ENCODE peak calls at places on chromosomes 12 and 14, in seven cellular contexts. One of them, this sample, is unnamed.

GRCh38 chr12:122981036-122981471 is 573 bp downstream of the ARL6IP4 start:
- DNase-seq in Caco-2: peak
- DNase-seq in brain microvascular endothelial cell: no peak
- DNase-seq in BE2C: no peak
- DNase-seq in choroid plexus epithelial cell: peak
- DNase-seq in A549: no peak
- DNase-seq in left ventricle myocardium inferior: no peak
- DNase-seq in this sample: no peak

GRCh38 chr14:22565391-22565945 is 23.6 kb downstream of the DAD1 start:
- DNase-seq in BE2C: no peak
- DNase-seq in choroid plexus epithelial cell: no peak
- DNase-seq in left ventricle myocardium inferior: no peak
- DNase-seq in A549: no peak
- DNase-seq in brain microvascular endothelial cell: no peak
- DNase-seq in Caco-2: no peak
- DNase-seq in this sample: no peak

GRCh38 chr14:24289649-24290283 is 9.8 kb downstream of the DHRS1 start:
- DNase-seq in choroid plexus epithelial cell: no peak
- DNase-seq in BE2C: no peak
- DNase-seq in brain microvascular endothelial cell: no peak
- DNase-seq in Caco-2: no peak
- DNase-seq in A549: no peak
- DNase-seq in left ventricle myocardium inferior: no peak
- DNase-seq in this sample: no peak

GRCh38 chr14:41785696-41786095 is 179.0 kb downstream of the LRFN5 start:
- DNase-seq in brain microvascular endothelial cell: no peak
- DNase-seq in BE2C: no peak
- DNase-seq in choroid plexus epithelial cell: peak
- DNase-seq in left ventricle myocardium inferior: no peak
- DNase-seq in Caco-2: no peak
- DNase-seq in A549: peak
- DNase-seq in this sample: no peak

GRCh38 chr12:12481636-12482035 is 81.0 kb downstream of the DUSP16 start:
- DNase-seq in brain microvascular endothelial cell: no peak
- DNase-seq in A549: no peak
- DNase-seq in BE2C: no peak
- DNase-seq in Caco-2: no peak
- DNase-seq in choroid plexus epithelial cell: no peak
- DNase-seq in left ventricle myocardium inferior: no peak
- DNase-seq in this sample: no peak

GRCh38 chr14:65150891-65151290 is 48.6 kb upstream of the MAX start:
- DNase-seq in left ventricle myocardium inferior: no peak
- DNase-seq in brain microvascular endothelial cell: no peak
- DNase-seq in choroid plexus epithelial cell: no peak
- DNase-seq in BE2C: no peak
- DNase-seq in A549: no peak
- DNase-seq in Caco-2: no peak
- DNase-seq in this sample: no peak

GRCh38 chr12:29591140-29592020 is 93.9 kb upstream of the OVCH1 start:
- DNase-seq in brain microvascular endothelial cell: peak
- DNase-seq in A549: peak
- DNase-seq in BE2C: no peak
- DNase-seq in left ventricle myocardium inferior: no peak
- DNase-seq in choroid plexus epithelial cell: peak
- DNase-seq in Caco-2: peak
- DNase-seq in this sample: no peak

GRCh38 chr12:12467222-12467621 is 95.4 kb downstream of the DUSP16 start:
- DNase-seq in Caco-2: no peak
- DNase-seq in left ventricle myocardium inferior: no peak
- DNase-seq in BE2C: no peak
- DNase-seq in brain microvascular endothelial cell: no peak
- DNase-seq in A549: no peak
- DNase-seq in choroid plexus epithelial cell: no peak
- DNase-seq in this sample: no peak

GRCh38 chr12:29242921-29243431 is 93.9 kb downstream of the FAR2 start:
- DNase-seq in BE2C: no peak
- DNase-seq in left ventricle myocardium inferior: no peak
- DNase-seq in Caco-2: no peak
- DNase-seq in A549: no peak
- DNase-seq in choroid plexus epithelial cell: no peak
- DNase-seq in brain microvascular endothelial cell: no peak
- DNase-seq in this sample: peak

GRCh38 chr12:106903241-106903950 is 52.3 kb upstream of the TMEM263 start:
- DNase-seq in left ventricle myocardium inferior: peak
- DNase-seq in BE2C: peak
- DNase-seq in Caco-2: peak
- DNase-seq in brain microvascular endothelial cell: peak
- DNase-seq in choroid plexus epithelial cell: peak
- DNase-seq in A549: peak
- DNase-seq in this sample: peak

GRCh38 chr14:51963164-51963733 is 26.1 kb upstream of the RTRAF start:
- DNase-seq in brain microvascular endothelial cell: no peak
- DNase-seq in BE2C: no peak
- DNase-seq in left ventricle myocardium inferior: no peak
- DNase-seq in A549: no peak
- DNase-seq in Caco-2: no peak
- DNase-seq in choroid plexus epithelial cell: peak
- DNase-seq in this sample: no peak

GRCh38 chr12:132084681-132085635 is 59.2 kb downstream of the DDX51 start:
- DNase-seq in A549: peak
- DNase-seq in left ventricle myocardium inferior: peak
- DNase-seq in Caco-2: peak
- DNase-seq in BE2C: peak
- DNase-seq in choroid plexus epithelial cell: peak
- DNase-seq in brain microvascular endothelial cell: no peak
- DNase-seq in this sample: peak

GRCh38 chr14:75649337-75649736 is 11.3 kb downstream of the ERG28 start:
- DNase-seq in choroid plexus epithelial cell: no peak
- DNase-seq in A549: no peak
- DNase-seq in brain microvascular endothelial cell: no peak
- DNase-seq in left ventricle myocardium inferior: no peak
- DNase-seq in BE2C: no peak
- DNase-seq in Caco-2: no peak
- DNase-seq in this sample: no peak

GRCh38 chr14:22471545-22472121 is 117.4 kb downstream of the DAD1 start:
- DNase-seq in brain microvascular endothelial cell: peak
- DNase-seq in Caco-2: peak
- DNase-seq in BE2C: peak
- DNase-seq in left ventricle myocardium inferior: peak
- DNase-seq in A549: peak
- DNase-seq in choroid plexus epithelial cell: peak
- DNase-seq in this sample: peak

GRCh38 chr12:3117144-3117581 is 40.0 kb downstream of the TSPAN9 start:
- DNase-seq in A549: no peak
- DNase-seq in brain microvascular endothelial cell: peak
- DNase-seq in choroid plexus epithelial cell: peak
- DNase-seq in Caco-2: no peak
- DNase-seq in left ventricle myocardium inferior: no peak
- DNase-seq in BE2C: no peak
- DNase-seq in this sample: no peak

GRCh38 chr12:49059385-49060232 is 985 bp downstream of the KMT2D start:
- DNase-seq in brain microvascular endothelial cell: peak
- DNase-seq in BE2C: no peak
- DNase-seq in A549: peak
- DNase-seq in left ventricle myocardium inferior: no peak
- DNase-seq in Caco-2: peak
- DNase-seq in choroid plexus epithelial cell: peak
- DNase-seq in this sample: no peak

GRCh38 chr14:38790916-38791315 is 312.1 kb downstream of the SEC23A start:
- DNase-seq in Caco-2: no peak
- DNase-seq in BE2C: no peak
- DNase-seq in brain microvascular endothelial cell: no peak
- DNase-seq in A549: no peak
- DNase-seq in left ventricle myocardium inferior: no peak
- DNase-seq in choroid plexus epithelial cell: no peak
- DNase-seq in this sample: no peak

GRCh38 chr14:27114180-27114579 is 516.3 kb upstream of the NOVA1 start:
- DNase-seq in left ventricle myocardium inferior: no peak
- DNase-seq in brain microvascular endothelial cell: no peak
- DNase-seq in A549: no peak
- DNase-seq in choroid plexus epithelial cell: no peak
- DNase-seq in Caco-2: no peak
- DNase-seq in BE2C: no peak
- DNase-seq in this sample: no peak

GRCh38 chr12:77372469-77372868 is 307.1 kb upstream of the E2F7 start:
- DNase-seq in A549: no peak
- DNase-seq in left ventricle myocardium inferior: no peak
- DNase-seq in Caco-2: no peak
- DNase-seq in BE2C: no peak
- DNase-seq in choroid plexus epithelial cell: no peak
- DNase-seq in brain microvascular endothelial cell: no peak
- DNase-seq in this sample: no peak

GRCh38 chr14:99511421-99512109 is 30.4 kb downstream of the CCNK start:
- DNase-seq in BE2C: peak
- DNase-seq in A549: no peak
- DNase-seq in choroid plexus epithelial cell: peak
- DNase-seq in left ventricle myocardium inferior: peak
- DNase-seq in Caco-2: no peak
- DNase-seq in brain microvascular endothelial cell: peak
- DNase-seq in this sample: no peak

GRCh38 chr14:92494512-92494911 is 19.1 kb upstream of the RIN3 start:
- DNase-seq in A549: no peak
- DNase-seq in left ventricle myocardium inferior: no peak
- DNase-seq in BE2C: no peak
- DNase-seq in choroid plexus epithelial cell: no peak
- DNase-seq in brain microvascular endothelial cell: no peak
- DNase-seq in Caco-2: no peak
- DNase-seq in this sample: no peak

GRCh38 chr12:96698965-96699364 is 208.1 kb upstream of the NEDD1 start:
- DNase-seq in A549: peak
- DNase-seq in brain microvascular endothelial cell: no peak
- DNase-seq in choroid plexus epithelial cell: no peak
- DNase-seq in left ventricle myocardium inferior: no peak
- DNase-seq in BE2C: no peak
- DNase-seq in Caco-2: peak
- DNase-seq in this sample: no peak

GRCh38 chr14:68961781-68962584 is 17.1 kb downstream of the ACTN1 start:
- DNase-seq in BE2C: peak
- DNase-seq in Caco-2: no peak
- DNase-seq in choroid plexus epithelial cell: no peak
- DNase-seq in left ventricle myocardium inferior: no peak
- DNase-seq in A549: peak
- DNase-seq in brain microvascular endothelial cell: no peak
- DNase-seq in this sample: no peak

GRCh38 chr14:69298131-69299071 is 38.4 kb downstream of the GALNT16 start:
- DNase-seq in choroid plexus epithelial cell: no peak
- DNase-seq in A549: no peak
- DNase-seq in Caco-2: no peak
- DNase-seq in left ventricle myocardium inferior: no peak
- DNase-seq in BE2C: no peak
- DNase-seq in brain microvascular endothelial cell: no peak
- DNase-seq in this sample: no peak

GRCh38 chr12:113134521-113134951 is 1.0 kb downstream of the RASAL1 start:
- DNase-seq in Caco-2: no peak
- DNase-seq in A549: no peak
- DNase-seq in left ventricle myocardium inferior: no peak
- DNase-seq in choroid plexus epithelial cell: no peak
- DNase-seq in brain microvascular endothelial cell: no peak
- DNase-seq in BE2C: no peak
- DNase-seq in this sample: peak
- H3K4me3 ChIP-seq in Caco-2: no peak
- H3K4me3 ChIP-seq in A549: no peak
- H3K4me3 ChIP-seq in left ventricle myocardium inferior: no peak
- H3K4me3 ChIP-seq in choroid plexus epithelial cell: no peak
- H3K4me3 ChIP-seq in brain microvascular endothelial cell: no peak
- H3K4me3 ChIP-seq in BE2C: no peak
- H3K4me3 ChIP-seq in this sample: no peak

GRCh38 chr12:43284441-43284840 is 267.6 kb downstream of the ADAMTS20 start:
- DNase-seq in brain microvascular endothelial cell: no peak
- DNase-seq in Caco-2: no peak
- DNase-seq in A549: no peak
- DNase-seq in left ventricle myocardium inferior: no peak
- DNase-seq in BE2C: no peak
- DNase-seq in choroid plexus epithelial cell: peak
- DNase-seq in this sample: no peak
- H3K4me3 ChIP-seq in brain microvascular endothelial cell: no peak
- H3K4me3 ChIP-seq in Caco-2: no peak
- H3K4me3 ChIP-seq in A549: no peak
- H3K4me3 ChIP-seq in left ventricle myocardium inferior: no peak
- H3K4me3 ChIP-seq in BE2C: no peak
- H3K4me3 ChIP-seq in choroid plexus epithelial cell: no peak
- H3K4me3 ChIP-seq in this sample: no peak

GRCh38 chr12:94089891-94090290 is 58.5 kb upstream of the PLXNC1 start:
- DNase-seq in left ventricle myocardium inferior: no peak
- DNase-seq in choroid plexus epithelial cell: peak
- DNase-seq in BE2C: no peak
- DNase-seq in Caco-2: no peak
- DNase-seq in A549: no peak
- DNase-seq in brain microvascular endothelial cell: no peak
- DNase-seq in this sample: no peak
- H3K4me3 ChIP-seq in left ventricle myocardium inferior: no peak
- H3K4me3 ChIP-seq in choroid plexus epithelial cell: no peak
- H3K4me3 ChIP-seq in BE2C: no peak
- H3K4me3 ChIP-seq in Caco-2: no peak
- H3K4me3 ChIP-seq in A549: no peak
- H3K4me3 ChIP-seq in brain microvascular endothelial cell: no peak
- H3K4me3 ChIP-seq in this sample: no peak

GRCh38 chr12:6335451-6336078 is 6.3 kb downstream of the TNFRSF1A start:
- DNase-seq in BE2C: peak
- DNase-seq in left ventricle myocardium inferior: peak
- DNase-seq in brain microvascular endothelial cell: peak
- DNase-seq in A549: peak
- DNase-seq in Caco-2: peak
- DNase-seq in choroid plexus epithelial cell: peak
- DNase-seq in this sample: peak

GRCh38 chr12:6333566-6333965 is 8.3 kb downstream of the TNFRSF1A start:
- DNase-seq in BE2C: no peak
- DNase-seq in choroid plexus epithelial cell: peak
- DNase-seq in A549: no peak
- DNase-seq in Caco-2: no peak
- DNase-seq in brain microvascular endothelial cell: peak
- DNase-seq in left ventricle myocardium inferior: no peak
- DNase-seq in this sample: no peak

GRCh38 chr12:6336079-6336858 is 5.6 kb downstream of the TNFRSF1A start:
- DNase-seq in choroid plexus epithelial cell: peak
- DNase-seq in left ventricle myocardium inferior: peak
- DNase-seq in Caco-2: peak
- DNase-seq in A549: peak
- DNase-seq in BE2C: peak
- DNase-seq in brain microvascular endothelial cell: peak
- DNase-seq in this sample: peak

GRCh38 chr12:6334359-6334758 is 7.5 kb downstream of the TNFRSF1A start:
- DNase-seq in left ventricle myocardium inferior: no peak
- DNase-seq in Caco-2: no peak
- DNase-seq in brain microvascular endothelial cell: no peak
- DNase-seq in BE2C: no peak
- DNase-seq in choroid plexus epithelial cell: no peak
- DNase-seq in A549: no peak
- DNase-seq in this sample: no peak

DNA sequence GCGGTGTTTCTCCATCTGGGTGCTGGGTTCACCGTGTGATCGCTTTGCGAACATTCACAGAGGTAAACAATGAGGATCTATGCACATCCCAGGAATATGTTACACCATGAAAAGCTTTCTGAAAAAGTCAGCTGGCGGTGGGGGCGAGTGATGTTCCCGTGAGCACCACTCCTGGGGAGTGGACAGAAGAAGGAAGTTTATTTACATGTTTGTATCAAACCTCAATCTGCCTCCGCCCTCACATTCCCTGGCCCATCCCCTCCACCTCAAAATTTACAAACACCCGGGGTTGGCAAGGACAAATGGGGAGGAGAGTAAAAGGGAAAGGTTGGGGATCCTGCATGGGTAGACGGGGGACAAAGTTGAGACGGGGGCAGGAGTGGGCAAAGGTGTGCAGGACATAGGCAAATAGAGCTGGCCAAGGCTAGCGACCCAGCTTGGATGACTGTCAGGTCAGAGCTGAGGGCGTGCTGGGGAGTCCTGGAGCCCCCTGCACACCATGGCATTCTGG is 6.9 kb downstream of the TNFRSF1A start:
- DNase-seq in brain microvascular endothelial cell: no peak
- DNase-seq in left ventricle myocardium inferior: no peak
- DNase-seq in Caco-2: no peak
- DNase-seq in BE2C: no peak
- DNase-seq in choroid plexus epithelial cell: peak
- DNase-seq in A549: no peak
- DNase-seq in this sample: no peak
- H3K4me3 ChIP-seq in brain microvascular endothelial cell: peak
- H3K4me3 ChIP-seq in left ventricle myocardium inferior: peak
- H3K4me3 ChIP-seq in Caco-2: no peak
- H3K4me3 ChIP-seq in BE2C: no peak
- H3K4me3 ChIP-seq in choroid plexus epithelial cell: peak
- H3K4me3 ChIP-seq in A549: peak
- H3K4me3 ChIP-seq in this sample: peak